ENCODE peak calls at places on chromosomes 7 and 10, in seven cellular contexts. H, G, J, R, M, T and I are unnamed samples.

GRCh38 chr10:86535057-86535882 is 13.7 kb upstream of the WAPL start:
- DNase-seq in H (no peak), G (peak), J (no peak), R (peak), M (peak), T (peak), I (no peak)

GRCh38 chr7:37342665-37343471 is 105.8 kb downstream of the ELMO1 start:
- DNase-seq in H (no peak), G (no peak), J (peak), R (no peak), M (peak), T (no peak), I (no peak)

GRCh38 chr7:20647908-20648776 is 32.7 kb downstream of the ABCB5 start:
- DNase-seq in H (peak), G (peak), J (no peak), R (no peak), M (no peak), T (peak), I (peak)

GRCh38 chr10:1217661-1218060 is 161.5 kb downstream of the WDR37 start:
- DNase-seq in H (no peak), G (no peak), J (no peak), R (no peak), M (no peak), T (no peak), I (no peak)

GRCh38 chr7:116340201-116340847 is 130.0 kb downstream of the TES start:
- DNase-seq in H (no peak), G (no peak), J (no peak), R (no peak), M (no peak), T (no peak), I (peak)

GRCh38 chr7:158245724-158246041 is 341.9 kb downstream of the PTPRN2 start:
- DNase-seq in H (no peak), G (no peak), J (no peak), R (no peak), M (peak), T (no peak), I (no peak)

GRCh38 chr10:17022898-17023297 is 106.7 kb downstream of the CUBN start:
- DNase-seq in H (no peak), G (peak), J (no peak), R (no peak), M (no peak), T (no peak), I (peak)

GRCh38 chr7:139594911-139595476 is 71.5 kb downstream of the CLEC2L start:
- DNase-seq in H (no peak), G (no peak), J (no peak), R (no peak), M (no peak), T (no peak), I (no peak)

GRCh38 chr7:135708041-135708440 is 19.9 kb downstream of the SLC13A4 start:
- DNase-seq in H (no peak), G (no peak), J (no peak), R (no peak), M (no peak), T (no peak), I (no peak)

GRCh38 chr7:37067961-37068536 is 343.8 kb upstream of the AOAH start:
- DNase-seq in H (no peak), G (no peak), J (no peak), R (peak), M (no peak), T (no peak), I (no peak)

GRCh38 chr7:48180981-48181380 is 9.7 kb downstream of the ABCA13 start:
- DNase-seq in H (peak), G (no peak), J (no peak), R (no peak), M (no peak), T (no peak), I (peak)

GRCh38 chr7:39720586-39720985 is 97.2 kb downstream of the RALA start:
- DNase-seq in H (no peak), G (no peak), J (no peak), R (no peak), M (peak), T (peak), I (no peak)

GRCh38 chr7:84674236-84674913 is 479.8 kb upstream of the SEMA3A start:
- DNase-seq in H (no peak), G (peak), J (no peak), R (no peak), M (no peak), T (no peak), I (no peak)

GRCh38 chr7:116708248-116708647 is 36.3 kb downstream of the MET start:
- DNase-seq in H (peak), G (no peak), J (no peak), R (no peak), M (no peak), T (no peak), I (no peak)

GRCh38 chr7:1861799-1862458 is 191.9 kb downstream of the ELFN1 start:
- DNase-seq in H (no peak), G (no peak), J (no peak), R (no peak), M (no peak), T (no peak), I (no peak)

GRCh38 chr7:95642173-95642572 is 45.9 kb upstream of the PDK4 start:
- DNase-seq in H (no peak), G (no peak), J (no peak), R (no peak), M (no peak), T (no peak), I (no peak)

GRCh38 chr7:1709900-1710299 is 39.8 kb downstream of the ELFN1 start:
- DNase-seq in H (no peak), G (no peak), J (no peak), R (no peak), M (no peak), T (no peak), I (no peak)

GRCh38 chr10:28410420-28411135 is 107.7 kb upstream of the MPP7 start:
- DNase-seq in H (no peak), G (peak), J (no peak), R (no peak), M (no peak), T (no peak), I (peak)

GRCh38 chr10:16845248-16845647 is 28.0 kb upstream of the RSU1 start:
- DNase-seq in H (no peak), G (peak), J (no peak), R (no peak), M (no peak), T (no peak), I (peak)

GRCh38 chr7:66952343-66953043 is 31.5 kb downstream of the TMEM248 start:
- DNase-seq in H (peak), G (peak), J (no peak), R (no peak), M (no peak), T (peak), I (peak)

GRCh38 chr10:3516626-3517255 is 268.3 kb downstream of the KLF6 start:
- DNase-seq in H (peak), G (no peak), J (no peak), R (no peak), M (no peak), T (no peak), I (no peak)

GRCh38 chr7:95045236-95045923 is 138.0 kb downstream of the PPP1R9A start:
- DNase-seq in H (peak), G (peak), J (no peak), R (no peak), M (no peak), T (no peak), I (peak)

GRCh38 chr10:109624939-109625338 is 298.4 kb downstream of the XPNPEP1 start:
- DNase-seq in H (no peak), G (no peak), J (no peak), R (no peak), M (no peak), T (peak), I (no peak)

GRCh38 chr10:91800756-91801155 is 2.5 kb downstream of the TNKS2 start:
- DNase-seq in H (no peak), G (no peak), J (no peak), R (no peak), M (no peak), T (no peak), I (no peak)
- H3K4me3 ChIP-seq in H (no peak), G (no peak), J (no peak), R (peak), M (peak), T (peak), I (no peak)

GRCh38 chr10:117261501-117261900 is 20.6 kb downstream of the SLC18A2 start:
- DNase-seq in H (no peak), G (no peak), J (no peak), R (no peak), M (no peak), T (no peak), I (no peak)
- H3K4me3 ChIP-seq in H (no peak), G (no peak), J (no peak), R (no peak), M (no peak), T (no peak), I (no peak)

GRCh38 chr10:75935650-75936400 is 504.4 kb downstream of the LRMDA start:
- DNase-seq in H (no peak), G (no peak), J (no peak), R (no peak), M (no peak), T (no peak), I (no peak)

GRCh38 chr10:75936841-75937240 is 505.4 kb downstream of the LRMDA start:
- DNase-seq in H (no peak), G (no peak), J (no peak), R (no peak), M (no peak), T (no peak), I (no peak)

GRCh38 chr10:75940742-75941141 is 509.3 kb downstream of the LRMDA start:
- DNase-seq in H (no peak), G (no peak), J (no peak), R (no peak), M (no peak), T (no peak), I (no peak)

GRCh38 chr10:75941181-75941580 is 509.8 kb downstream of the LRMDA start:
- DNase-seq in H (no peak), G (no peak), J (no peak), R (no peak), M (no peak), T (no peak), I (no peak)

GRCh38 chr10:75939541-75939940 is 508.1 kb downstream of the LRMDA start:
- DNase-seq in H (no peak), G (no peak), J (no peak), R (no peak), M (no peak), T (no peak), I (no peak)
- H3K4me3 ChIP-seq in H (no peak), G (no peak), J (no peak), R (no peak), M (no peak), T (no peak), I (no peak)

GRCh38 chr10:130746311-130746710 is 565.2 kb downstream of the TCERG1L start:
- DNase-seq in H (no peak), G (no peak), J (no peak), R (no peak), M (peak), T (no peak), I (no peak)

GRCh38 chr10:130749911-130750310 is 561.6 kb downstream of the TCERG1L start:
- DNase-seq in H (no peak), G (no peak), J (no peak), R (no peak), M (peak), T (no peak), I (no peak)

GRCh38 chr10:130747359-130747758 is 564.2 kb downstream of the TCERG1L start:
- DNase-seq in H (no peak), G (no peak), J (no peak), R (no peak), M (no peak), T (no peak), I (no peak)

GRCh38 chr10:130748409-130749057 is 563.0 kb downstream of the TCERG1L start:
- DNase-seq in H (no peak), G (no peak), J (no peak), R (no peak), M (peak), T (no peak), I (no peak)

GRCh38 chr10:130747946-130748345 is 563.6 kb downstream of the TCERG1L start:
- DNase-seq in H (no peak), G (no peak), J (no peak), R (no peak), M (peak), T (no peak), I (no peak)
- H3K4me3 ChIP-seq in H (no peak), G (no peak), J (no peak), R (no peak), M (no peak), T (no peak), I (no peak)

GRCh38 chr10:60123668-60124067 is 217.3 kb upstream of the CCDC6 start:
- DNase-seq in H (peak), G (no peak), J (no peak), R (no peak), M (no peak), T (no peak), I (no peak)
- H3K4me3 ChIP-seq in H (no peak), G (no peak), J (no peak), R (no peak), M (no peak), T (no peak), I (no peak)